ENCODE peak calls at places on chromosomes 12 and 14, in seven cellular contexts. One of them, this sample, is unnamed.

GRCh38 chr12:47795814-47796411 is 22.9 kb downstream of the SLC48A1 start:
- DNase-seq in PC-3: no peak
- DNase-seq in GM12878: no peak
- DNase-seq in neural progenitor cell: no peak
- DNase-seq in GM23248: no peak
- DNase-seq in hepatocyte: no peak
- DNase-seq in endothelial cell of umbilical vein: no peak
- DNase-seq in this sample: no peak

GRCh38 chr12:86230516-86231146 is 25.6 kb downstream of the MGAT4C start:
- DNase-seq in neural progenitor cell: no peak
- DNase-seq in GM23248: no peak
- DNase-seq in PC-3: peak; percentile 11
- DNase-seq in endothelial cell of umbilical vein: peak; percentile 98
- DNase-seq in GM12878: no peak
- DNase-seq in hepatocyte: no peak
- DNase-seq in this sample: no peak

GRCh38 chr12:13817131-13817530 is 164.3 kb downstream of the GRIN2B start:
- DNase-seq in endothelial cell of umbilical vein: no peak
- DNase-seq in neural progenitor cell: peak; percentile 15
- DNase-seq in GM12878: no peak
- DNase-seq in GM23248: peak; percentile 1
- DNase-seq in hepatocyte: no peak
- DNase-seq in PC-3: no peak
- DNase-seq in this sample: no peak

GRCh38 chr14:99649219-99649618 is 4.3 kb downstream of the HHIPL1 start:
- DNase-seq in GM12878: no peak
- DNase-seq in endothelial cell of umbilical vein: no peak
- DNase-seq in GM23248: peak; percentile 73
- DNase-seq in hepatocyte: no peak
- DNase-seq in PC-3: peak; percentile 20
- DNase-seq in neural progenitor cell: no peak
- DNase-seq in this sample: no peak

GRCh38 chr12:110046451-110047187 is 1.7 kb downstream of the C12orf76 start:
- DNase-seq in PC-3: no peak
- DNase-seq in neural progenitor cell: no peak
- DNase-seq in endothelial cell of umbilical vein: no peak
- DNase-seq in hepatocyte: peak; percentile 36
- DNase-seq in GM12878: no peak
- DNase-seq in GM23248: peak; percentile 43
- DNase-seq in this sample: no peak

GRCh38 chr12:6092784-6093722 is 31.4 kb downstream of the VWF start:
- DNase-seq in hepatocyte: peak; percentile 69
- DNase-seq in PC-3: peak; percentile 93
- DNase-seq in GM23248: peak; percentile 94
- DNase-seq in endothelial cell of umbilical vein: peak; percentile 92
- DNase-seq in neural progenitor cell: no peak
- DNase-seq in GM12878: no peak
- DNase-seq in this sample: no peak

GRCh38 chr12:88763536-88764100 is 183.3 kb upstream of the KITLG start:
- DNase-seq in hepatocyte: no peak
- DNase-seq in GM12878: no peak
- DNase-seq in GM23248: peak; percentile 35
- DNase-seq in PC-3: peak; percentile 36
- DNase-seq in neural progenitor cell: no peak
- DNase-seq in endothelial cell of umbilical vein: no peak
- DNase-seq in this sample: no peak

GRCh38 chr12:119208626-119209061 is 29.9 kb downstream of the HSPB8 start:
- DNase-seq in endothelial cell of umbilical vein: no peak
- DNase-seq in hepatocyte: peak; percentile 84
- DNase-seq in neural progenitor cell: peak; percentile 57
- DNase-seq in GM23248: peak; percentile 83
- DNase-seq in GM12878: no peak
- DNase-seq in PC-3: peak; percentile 4
- DNase-seq in this sample: no peak

GRCh38 chr12:123807670-123808069 is 45.6 kb downstream of the DNAH10 start:
- DNase-seq in PC-3: no peak
- DNase-seq in hepatocyte: peak; percentile 15
- DNase-seq in GM12878: no peak
- DNase-seq in neural progenitor cell: no peak
- DNase-seq in endothelial cell of umbilical vein: no peak
- DNase-seq in GM23248: no peak
- DNase-seq in this sample: no peak

GRCh38 chr14:75662966-75663365 is 1.9 kb downstream of the TTLL5 start:
- DNase-seq in hepatocyte: no peak
- DNase-seq in GM23248: peak; percentile 8
- DNase-seq in PC-3: no peak
- DNase-seq in neural progenitor cell: no peak
- DNase-seq in GM12878: no peak
- DNase-seq in endothelial cell of umbilical vein: peak; percentile 66
- DNase-seq in this sample: no peak

GRCh38 chr12:32362892-32363291 is 36.5 kb upstream of the FGD4 start:
- DNase-seq in GM23248: no peak
- DNase-seq in GM12878: no peak
- DNase-seq in PC-3: no peak
- DNase-seq in hepatocyte: no peak
- DNase-seq in endothelial cell of umbilical vein: no peak
- DNase-seq in neural progenitor cell: no peak
- DNase-seq in this sample: no peak

GRCh38 chr12:106112094-106112822 is 26.5 kb downstream of the NUAK1 start:
- DNase-seq in GM23248: peak; percentile 72
- DNase-seq in PC-3: no peak
- DNase-seq in neural progenitor cell: no peak
- DNase-seq in GM12878: no peak
- DNase-seq in hepatocyte: no peak
- DNase-seq in endothelial cell of umbilical vein: no peak
- DNase-seq in this sample: no peak

GRCh38 chr14:105908481-105908911 is 382.1 kb downstream of the TMEM121 start:
- DNase-seq in PC-3: no peak
- DNase-seq in neural progenitor cell: no peak
- DNase-seq in GM23248: no peak
- DNase-seq in hepatocyte: no peak
- DNase-seq in endothelial cell of umbilical vein: no peak
- DNase-seq in GM12878: no peak
- DNase-seq in this sample: no peak

GRCh38 chr14:66443158-66443695 is 42.9 kb upstream of the CCDC196 start:
- DNase-seq in GM23248: peak; percentile 1
- DNase-seq in neural progenitor cell: no peak
- DNase-seq in PC-3: peak; percentile 37
- DNase-seq in endothelial cell of umbilical vein: no peak
- DNase-seq in hepatocyte: no peak
- DNase-seq in GM12878: no peak
- DNase-seq in this sample: no peak

GRCh38 chr12:88418856-88419497 is 161.3 kb downstream of the KITLG start:
- DNase-seq in GM12878: no peak
- DNase-seq in GM23248: peak; percentile 90
- DNase-seq in endothelial cell of umbilical vein: no peak
- DNase-seq in neural progenitor cell: no peak
- DNase-seq in PC-3: peak; percentile 23
- DNase-seq in hepatocyte: no peak
- DNase-seq in this sample: no peak

GRCh38 chr14:90381999-90382451 is 14.8 kb upstream of the CALM1 start:
- DNase-seq in GM23248: peak; percentile 46
- DNase-seq in endothelial cell of umbilical vein: no peak
- DNase-seq in hepatocyte: peak; percentile 85
- DNase-seq in neural progenitor cell: peak; percentile 45
- DNase-seq in PC-3: peak; percentile 43
- DNase-seq in GM12878: no peak
- DNase-seq in this sample: no peak

GRCh38 chr12:108337235-108338223 is 1.6 kb downstream of the CMKLR1 start:
- DNase-seq in neural progenitor cell: peak; percentile 53
- DNase-seq in GM23248: peak; percentile 63
- DNase-seq in PC-3: peak; percentile 56
- DNase-seq in hepatocyte: peak; percentile 24
- DNase-seq in GM12878: no peak
- DNase-seq in endothelial cell of umbilical vein: peak; percentile 33
- DNase-seq in this sample: peak; percentile 15

GRCh38 chr14:75449703-75450102 is 21.9 kb downstream of the JDP2 start:
- DNase-seq in endothelial cell of umbilical vein: no peak
- DNase-seq in GM12878: no peak
- DNase-seq in PC-3: no peak
- DNase-seq in hepatocyte: no peak
- DNase-seq in neural progenitor cell: no peak
- DNase-seq in GM23248: peak; percentile 48
- DNase-seq in this sample: no peak

GRCh38 chr12:78865297-78865955 is 852 bp downstream of the SYT1 start:
- DNase-seq in GM23248: no peak
- DNase-seq in hepatocyte: no peak
- DNase-seq in GM12878: no peak
- DNase-seq in endothelial cell of umbilical vein: no peak
- DNase-seq in PC-3: no peak
- DNase-seq in neural progenitor cell: peak; percentile 12
- DNase-seq in this sample: peak; percentile 47

GRCh38 chr12:88842314-88842713 is 262.0 kb upstream of the KITLG start:
- DNase-seq in PC-3: no peak
- DNase-seq in hepatocyte: no peak
- DNase-seq in GM12878: no peak
- DNase-seq in endothelial cell of umbilical vein: no peak
- DNase-seq in GM23248: no peak
- DNase-seq in neural progenitor cell: no peak
- DNase-seq in this sample: no peak

GRCh38 chr14:45271858-45272537 is 19.0 kb upstream of the MIS18BP1 start:
- DNase-seq in GM12878: no peak
- DNase-seq in endothelial cell of umbilical vein: no peak
- DNase-seq in GM23248: no peak
- DNase-seq in PC-3: no peak
- DNase-seq in neural progenitor cell: no peak
- DNase-seq in hepatocyte: no peak
- DNase-seq in this sample: no peak

GRCh38 chr12:122845865-122846621 is 10.8 kb downstream of the HIP1R start:
- DNase-seq in hepatocyte: no peak
- DNase-seq in endothelial cell of umbilical vein: no peak
- DNase-seq in GM23248: no peak
- DNase-seq in neural progenitor cell: no peak
- DNase-seq in PC-3: no peak
- DNase-seq in GM12878: no peak
- DNase-seq in this sample: no peak

GRCh38 chr14:35789651-35790050 is 19.4 kb downstream of the RALGAPA1 start:
- DNase-seq in endothelial cell of umbilical vein: no peak
- DNase-seq in hepatocyte: no peak
- DNase-seq in PC-3: no peak
- DNase-seq in GM12878: no peak
- DNase-seq in GM23248: peak; percentile 52
- DNase-seq in neural progenitor cell: no peak
- DNase-seq in this sample: no peak

GRCh38 chr12:53462935-53463334 is 11.0 kb downstream of the PCBP2 start:
- DNase-seq in GM12878: no peak
- DNase-seq in endothelial cell of umbilical vein: no peak
- DNase-seq in GM23248: no peak
- DNase-seq in PC-3: no peak
- DNase-seq in hepatocyte: no peak
- DNase-seq in neural progenitor cell: no peak
- DNase-seq in this sample: peak; percentile 57
- H3K4me3 ChIP-seq in GM12878: no peak overlapping the region
- H3K4me3 ChIP-seq in endothelial cell of umbilical vein: no peak overlapping the region
- H3K4me3 ChIP-seq in GM23248: no peak overlapping the region
- H3K4me3 ChIP-seq in PC-3: no peak overlapping the region
- H3K4me3 ChIP-seq in hepatocyte: no peak overlapping the region
- H3K4me3 ChIP-seq in neural progenitor cell: peak overlapping the region; percentile 19
- H3K4me3 ChIP-seq in this sample: peak overlapping the region; percentile 45

DNA sequence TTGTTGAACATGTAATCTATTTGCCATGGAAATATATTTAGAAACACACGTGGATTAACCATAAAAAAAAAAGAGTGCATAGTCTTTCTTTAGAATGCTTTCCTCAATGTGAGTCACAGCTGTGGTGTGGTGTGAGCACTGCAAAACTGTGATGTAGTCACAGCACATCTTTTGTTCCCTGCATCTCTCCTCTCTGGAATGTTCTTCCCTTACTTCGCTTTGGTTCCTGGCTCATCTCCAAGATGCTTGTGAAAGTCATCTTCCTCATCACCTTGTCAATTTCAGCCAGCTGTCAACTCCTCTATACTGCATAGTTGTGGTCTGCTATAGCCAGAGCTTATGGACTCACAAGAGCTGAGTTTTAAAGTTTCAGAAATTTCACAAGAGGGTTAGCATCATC is 60.2 kb downstream of the STAB2 start:
- DNase-seq in hepatocyte: peak; percentile 48
- DNase-seq in PC-3: peak; percentile 78
- DNase-seq in GM23248: peak; percentile 88
- DNase-seq in endothelial cell of umbilical vein: peak; percentile 22
- DNase-seq in GM12878: no peak
- DNase-seq in neural progenitor cell: no peak
- DNase-seq in this sample: no peak
- H2AFZ ChIP-seq in hepatocyte: no peak overlapping the region
- H2AFZ ChIP-seq in PC-3: no peak overlapping the region
- H2AFZ ChIP-seq in GM23248: no peak overlapping the region
- H2AFZ ChIP-seq in endothelial cell of umbilical vein: no peak overlapping the region
- H2AFZ ChIP-seq in GM12878: no peak overlapping the region
- H2AFZ ChIP-seq in neural progenitor cell: no peak overlapping the region
- H2AFZ ChIP-seq in this sample: no peak overlapping the region

DNA sequence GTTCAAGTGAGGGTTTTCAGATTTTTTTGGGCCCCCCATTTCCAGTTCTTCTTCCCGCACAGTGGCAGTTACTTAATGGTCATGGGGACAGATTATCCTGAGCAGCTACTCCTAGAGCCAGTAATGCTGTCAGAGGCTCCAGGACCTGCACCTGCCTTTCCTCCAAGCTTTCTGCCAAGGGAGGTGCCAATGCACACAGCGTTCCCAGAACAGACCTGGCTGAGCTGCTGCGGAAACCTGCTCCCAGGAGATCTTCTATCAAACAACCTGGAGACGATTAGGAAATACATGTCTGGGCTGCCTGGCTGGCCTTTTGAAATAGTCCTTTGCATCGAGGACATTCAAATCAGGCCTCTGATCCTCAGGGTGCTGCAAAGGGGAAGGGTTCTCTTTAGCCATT is 120.9 kb downstream of the SLC8A3 start:
- DNase-seq in PC-3: no peak
- DNase-seq in GM12878: no peak
- DNase-seq in neural progenitor cell: no peak
- DNase-seq in hepatocyte: no peak
- DNase-seq in endothelial cell of umbilical vein: no peak
- DNase-seq in GM23248: no peak
- DNase-seq in this sample: no peak
- H3K4me3 ChIP-seq in PC-3: no peak overlapping the region
- H3K4me3 ChIP-seq in GM12878: no peak overlapping the region
- H3K4me3 ChIP-seq in neural progenitor cell: no peak overlapping the region
- H3K4me3 ChIP-seq in hepatocyte: no peak overlapping the region
- H3K4me3 ChIP-seq in endothelial cell of umbilical vein: no peak overlapping the region
- H3K4me3 ChIP-seq in GM23248: no peak overlapping the region
- H3K4me3 ChIP-seq in this sample: no peak overlapping the region

GRCh38 chr12:93000026-93000425 is 70.9 kb upstream of the EEA1 start:
- DNase-seq in endothelial cell of umbilical vein: no peak
- DNase-seq in hepatocyte: no peak
- DNase-seq in PC-3: peak; percentile 68
- DNase-seq in neural progenitor cell: no peak
- DNase-seq in GM23248: no peak
- DNase-seq in GM12878: no peak
- DNase-seq in this sample: no peak

GRCh38 chr12:93002278-93003054 is 73.4 kb upstream of the EEA1 start:
- DNase-seq in GM12878: no peak
- DNase-seq in neural progenitor cell: no peak
- DNase-seq in endothelial cell of umbilical vein: peak; percentile 99
- DNase-seq in PC-3: peak; percentile 27
- DNase-seq in hepatocyte: no peak
- DNase-seq in GM23248: peak; percentile 95
- DNase-seq in this sample: no peak

GRCh38 chr12:93005928-93006654 is 77.0 kb upstream of the EEA1 start:
- DNase-seq in PC-3: no peak
- DNase-seq in GM12878: no peak
- DNase-seq in GM23248: no peak
- DNase-seq in hepatocyte: no peak
- DNase-seq in neural progenitor cell: peak; percentile 45
- DNase-seq in endothelial cell of umbilical vein: no peak
- DNase-seq in this sample: no peak

GRCh38 chr12:93003540-93004239 is 74.6 kb upstream of the EEA1 start:
- DNase-seq in endothelial cell of umbilical vein: no peak
- DNase-seq in neural progenitor cell: no peak
- DNase-seq in hepatocyte: no peak
- DNase-seq in PC-3: no peak
- DNase-seq in GM23248: no peak
- DNase-seq in GM12878: no peak
- DNase-seq in this sample: no peak

GRCh38 chr12:93001407-93001806 is 72.3 kb upstream of the EEA1 start:
- DNase-seq in GM23248: no peak
- DNase-seq in PC-3: no peak
- DNase-seq in GM12878: no peak
- DNase-seq in neural progenitor cell: no peak
- DNase-seq in endothelial cell of umbilical vein: peak; percentile 67
- DNase-seq in hepatocyte: no peak
- DNase-seq in this sample: no peak
- H2AFZ ChIP-seq in GM23248: no peak overlapping the region
- H2AFZ ChIP-seq in PC-3: no peak overlapping the region
- H2AFZ ChIP-seq in GM12878: no peak overlapping the region
- H2AFZ ChIP-seq in neural progenitor cell: no peak overlapping the region
- H2AFZ ChIP-seq in endothelial cell of umbilical vein: peak overlapping the region; percentile 34
- H2AFZ ChIP-seq in hepatocyte: no peak overlapping the region
- H2AFZ ChIP-seq in this sample: no peak overlapping the region